ENCODE peak calls at places on chromosomes 11 and 22, in seven cellular contexts. One of them, this sample, is unnamed.

GRCh38 chr11:134261626-134262488 is 8.5 kb downstream of the ACAD8 start:
- DNase-seq in GM12864: no peak
- DNase-seq in kidney: no peak
- DNase-seq in endothelial cell: peak; percentile 43
- DNase-seq in right atrium auricular region: no peak
- DNase-seq in AG04450: no peak
- DNase-seq in pancreas: no peak
- DNase-seq in this sample: peak; percentile 63

GRCh38 chr11:8757047-8757446 is 74.5 kb downstream of the RPL27A start:
- DNase-seq in GM12864: no peak
- DNase-seq in kidney: no peak
- DNase-seq in endothelial cell: no peak
- DNase-seq in right atrium auricular region: no peak
- DNase-seq in AG04450: no peak
- DNase-seq in pancreas: no peak
- DNase-seq in this sample: no peak

GRCh38 chr11:72113170-72113808 is 794 bp upstream of the ANAPC15 start:
- DNase-seq in GM12864: no peak
- DNase-seq in kidney: no peak
- DNase-seq in endothelial cell: no peak
- DNase-seq in right atrium auricular region: no peak
- DNase-seq in AG04450: no peak
- DNase-seq in pancreas: no peak
- DNase-seq in this sample: no peak

GRCh38 chr22:37239336-37240239 is 4.5 kb downstream of the RAC2 start:
- DNase-seq in GM12864: no peak
- DNase-seq in kidney: no peak
- DNase-seq in endothelial cell: no peak
- DNase-seq in right atrium auricular region: no peak
- DNase-seq in AG04450: no peak
- DNase-seq in pancreas: no peak
- DNase-seq in this sample: no peak

GRCh38 chr11:528815-529728 is 6.3 kb downstream of the HRAS start:
- DNase-seq in GM12864: no peak
- DNase-seq in kidney: no peak
- DNase-seq in endothelial cell: no peak
- DNase-seq in right atrium auricular region: no peak
- DNase-seq in AG04450: no peak
- DNase-seq in pancreas: peak; percentile 27
- DNase-seq in this sample: no peak

GRCh38 chr11:12773591-12773990 is 99.4 kb downstream of the TEAD1 start:
- DNase-seq in GM12864: no peak
- DNase-seq in kidney: no peak
- DNase-seq in endothelial cell: no peak
- DNase-seq in right atrium auricular region: no peak
- DNase-seq in AG04450: no peak
- DNase-seq in pancreas: no peak
- DNase-seq in this sample: no peak

GRCh38 chr11:66008468-66009101 is 3.2 kb upstream of the CST6 start:
- DNase-seq in GM12864: no peak
- DNase-seq in kidney: no peak
- DNase-seq in endothelial cell: no peak
- DNase-seq in right atrium auricular region: no peak
- DNase-seq in AG04450: no peak
- DNase-seq in pancreas: no peak
- DNase-seq in this sample: no peak

GRCh38 chr11:128152796-128153696 is 434.3 kb downstream of the ETS1 start:
- DNase-seq in GM12864: no peak
- DNase-seq in kidney: no peak
- DNase-seq in endothelial cell: no peak
- DNase-seq in right atrium auricular region: no peak
- DNase-seq in AG04450: no peak
- DNase-seq in pancreas: no peak
- DNase-seq in this sample: no peak

GRCh38 chr11:120139316-120140069 is 1.6 kb upstream of the TRIM29 start:
- DNase-seq in GM12864: no peak
- DNase-seq in kidney: no peak
- DNase-seq in endothelial cell: no peak
- DNase-seq in right atrium auricular region: no peak
- DNase-seq in AG04450: no peak
- DNase-seq in pancreas: no peak
- DNase-seq in this sample: no peak

GRCh38 chr22:39289445-39290247 is 29.8 kb downstream of the RPL3 start:
- DNase-seq in GM12864: no peak
- DNase-seq in kidney: no peak
- DNase-seq in endothelial cell: no peak
- DNase-seq in right atrium auricular region: no peak
- DNase-seq in AG04450: no peak
- DNase-seq in pancreas: no peak
- DNase-seq in this sample: no peak

GRCh38 chr11:66851698-66852465 is 5.0 kb upstream of the LRFN4 start:
- DNase-seq in GM12864: peak; percentile 29
- DNase-seq in kidney: peak; percentile 59
- DNase-seq in endothelial cell: peak; percentile 54
- DNase-seq in right atrium auricular region: no peak
- DNase-seq in AG04450: no peak
- DNase-seq in pancreas: peak; percentile 18
- DNase-seq in this sample: no peak

GRCh38 chr11:19967796-19968195 is 192.5 kb downstream of the DBX1 start:
- DNase-seq in GM12864: no peak
- DNase-seq in kidney: no peak
- DNase-seq in endothelial cell: no peak
- DNase-seq in right atrium auricular region: no peak
- DNase-seq in AG04450: no peak
- DNase-seq in pancreas: no peak
- DNase-seq in this sample: no peak

GRCh38 chr11:19966435-19966834 is 193.8 kb downstream of the DBX1 start:
- DNase-seq in GM12864: no peak
- DNase-seq in kidney: no peak
- DNase-seq in endothelial cell: no peak
- DNase-seq in right atrium auricular region: no peak
- DNase-seq in AG04450: no peak
- DNase-seq in pancreas: no peak
- DNase-seq in this sample: no peak

GRCh38 chr11:19966927-19967326 is 193.3 kb downstream of the DBX1 start:
- DNase-seq in GM12864: no peak
- DNase-seq in kidney: no peak
- DNase-seq in endothelial cell: no peak
- DNase-seq in right atrium auricular region: no peak
- DNase-seq in AG04450: no peak
- DNase-seq in pancreas: no peak
- DNase-seq in this sample: no peak

GRCh38 chr11:19970944-19971343 is 189.3 kb downstream of the DBX1 start:
- DNase-seq in GM12864: no peak
- DNase-seq in kidney: no peak
- DNase-seq in endothelial cell: no peak
- DNase-seq in right atrium auricular region: no peak
- DNase-seq in AG04450: no peak
- DNase-seq in pancreas: no peak
- DNase-seq in this sample: no peak

DNA sequence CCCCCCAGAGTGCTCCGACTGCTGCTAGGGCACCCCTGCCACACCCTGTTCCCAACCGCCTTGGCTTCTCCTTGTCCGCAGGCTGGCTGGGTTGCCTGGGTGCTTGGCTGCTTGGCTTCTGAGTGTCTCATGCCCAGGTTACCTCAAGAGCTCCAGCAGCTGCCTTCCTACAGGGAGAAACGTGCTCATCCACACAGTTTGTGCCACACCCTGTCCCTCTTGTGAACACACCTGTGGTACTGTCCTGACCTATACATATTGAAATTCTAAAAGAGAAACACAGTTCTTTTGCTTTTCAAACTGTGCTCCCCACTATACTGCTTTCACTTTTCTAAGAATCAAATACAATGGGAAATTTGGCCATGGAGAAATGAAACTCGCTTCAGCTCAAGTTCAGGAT is 191.4 kb downstream of the DBX1 start:
- DNase-seq in GM12864: no peak
- DNase-seq in kidney: no peak
- DNase-seq in endothelial cell: no peak
- DNase-seq in right atrium auricular region: no peak
- DNase-seq in AG04450: no peak
- DNase-seq in pancreas: no peak
- DNase-seq in this sample: no peak
- TF ChIP-seq CTCF in GM12864: no peak
- TF ChIP-seq CTCF in kidney: no peak
- TF ChIP-seq CTCF in endothelial cell: no peak
- TF ChIP-seq CTCF in right atrium auricular region: no peak
- TF ChIP-seq CTCF in AG04450: no peak
- TF ChIP-seq CTCF in pancreas: no peak
- TF ChIP-seq CTCF in this sample: no peak

GRCh38 chr11:50174189-50174588 is 141.5 kb downstream of the OR4C45 start:
- DNase-seq in GM12864: no peak
- DNase-seq in kidney: no peak
- DNase-seq in endothelial cell: no peak
- DNase-seq in right atrium auricular region: no peak
- DNase-seq in AG04450: no peak
- DNase-seq in pancreas: no peak
- DNase-seq in this sample: no peak
- TF ChIP-seq CTCF in GM12864: no peak
- TF ChIP-seq CTCF in kidney: no peak
- TF ChIP-seq CTCF in endothelial cell: no peak
- TF ChIP-seq CTCF in right atrium auricular region: peak; percentile 45
- TF ChIP-seq CTCF in AG04450: no peak
- TF ChIP-seq CTCF in pancreas: no peak
- TF ChIP-seq CTCF in this sample: no peak

GRCh38 chr11:109853156-109853776 is 239.9 kb upstream of the ZC3H12C start:
- DNase-seq in GM12864: peak; percentile 49
- DNase-seq in kidney: no peak
- DNase-seq in endothelial cell: peak; percentile 35
- DNase-seq in right atrium auricular region: no peak
- DNase-seq in AG04450: peak; percentile 63
- DNase-seq in pancreas: no peak
- DNase-seq in this sample: peak; percentile 27
- TF ChIP-seq CTCF in GM12864: peak; percentile 72
- TF ChIP-seq CTCF in kidney: peak; percentile 44
- TF ChIP-seq CTCF in endothelial cell: peak; percentile 77
- TF ChIP-seq CTCF in right atrium auricular region: peak; percentile 50
- TF ChIP-seq CTCF in AG04450: peak; percentile 83
- TF ChIP-seq CTCF in pancreas: peak; percentile 15
- TF ChIP-seq CTCF in this sample: peak; percentile 82

GRCh38 chr11:20621679-20622078 is 22.3 kb downstream of the SLC6A5 start:
- DNase-seq in GM12864: no peak
- DNase-seq in kidney: no peak
- DNase-seq in endothelial cell: no peak
- DNase-seq in right atrium auricular region: no peak
- DNase-seq in AG04450: no peak
- DNase-seq in pancreas: no peak
- DNase-seq in this sample: no peak

GRCh38 chr11:20617346-20617745 is 17.9 kb downstream of the SLC6A5 start:
- DNase-seq in GM12864: no peak
- DNase-seq in kidney: no peak
- DNase-seq in endothelial cell: no peak
- DNase-seq in right atrium auricular region: no peak
- DNase-seq in AG04450: no peak
- DNase-seq in pancreas: no peak
- DNase-seq in this sample: no peak

GRCh38 chr11:20618083-20618482 is 18.7 kb downstream of the SLC6A5 start:
- DNase-seq in GM12864: no peak
- DNase-seq in kidney: no peak
- DNase-seq in endothelial cell: no peak
- DNase-seq in right atrium auricular region: no peak
- DNase-seq in AG04450: no peak
- DNase-seq in pancreas: no peak
- DNase-seq in this sample: no peak

GRCh38 chr11:20623258-20623657 is 23.9 kb downstream of the SLC6A5 start:
- DNase-seq in GM12864: no peak
- DNase-seq in kidney: no peak
- DNase-seq in endothelial cell: no peak
- DNase-seq in right atrium auricular region: no peak
- DNase-seq in AG04450: no peak
- DNase-seq in pancreas: no peak
- DNase-seq in this sample: no peak

DNA sequence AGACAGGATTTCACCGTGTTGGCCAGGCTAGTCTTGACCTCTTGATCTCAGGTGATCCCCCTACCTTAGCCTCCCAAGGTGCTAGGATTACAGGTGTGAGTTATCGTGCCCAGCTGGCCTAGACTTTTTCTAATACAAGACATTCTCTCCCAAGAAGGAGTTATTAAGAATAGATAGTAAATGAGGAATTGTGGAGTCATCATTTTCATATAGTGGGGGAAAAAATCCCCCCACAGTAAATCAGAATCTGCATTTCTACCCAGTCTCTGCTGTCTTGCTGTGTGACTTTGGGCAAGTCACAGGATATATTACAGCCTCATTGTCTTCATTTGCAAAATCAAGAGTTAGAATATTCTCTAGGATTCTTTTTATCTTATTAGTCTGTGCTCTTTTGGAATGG is 21.6 kb downstream of the SLC6A5 start:
- DNase-seq in GM12864: no peak
- DNase-seq in kidney: no peak
- DNase-seq in endothelial cell: no peak
- DNase-seq in right atrium auricular region: no peak
- DNase-seq in AG04450: no peak
- DNase-seq in pancreas: no peak
- DNase-seq in this sample: no peak
- TF ChIP-seq CTCF in GM12864: no peak
- TF ChIP-seq CTCF in kidney: no peak
- TF ChIP-seq CTCF in endothelial cell: no peak
- TF ChIP-seq CTCF in right atrium auricular region: no peak
- TF ChIP-seq CTCF in AG04450: no peak
- TF ChIP-seq CTCF in pancreas: no peak
- TF ChIP-seq CTCF in this sample: no peak

GRCh38 chr22:24485608-24486007 is 9.5 kb upstream of the UPB1 start:
- DNase-seq in GM12864: no peak
- DNase-seq in kidney: no peak
- DNase-seq in endothelial cell: no peak
- DNase-seq in right atrium auricular region: no peak
- DNase-seq in AG04450: no peak
- DNase-seq in pancreas: no peak
- DNase-seq in this sample: no peak
- TF ChIP-seq CTCF in GM12864: peak; percentile 25
- TF ChIP-seq CTCF in kidney: peak; percentile 30
- TF ChIP-seq CTCF in endothelial cell: no peak
- TF ChIP-seq CTCF in right atrium auricular region: peak; percentile 62
- TF ChIP-seq CTCF in AG04450: no peak
- TF ChIP-seq CTCF in pancreas: no peak
- TF ChIP-seq CTCF in this sample: peak; percentile 27

GRCh38 chr11:44823006-44823405 is 96.2 kb downstream of the TSPAN18 start:
- DNase-seq in GM12864: no peak
- DNase-seq in kidney: no peak
- DNase-seq in endothelial cell: peak; percentile 37
- DNase-seq in right atrium auricular region: no peak
- DNase-seq in AG04450: no peak
- DNase-seq in pancreas: no peak
- DNase-seq in this sample: no peak
- TF ChIP-seq CTCF in GM12864: peak; percentile 51
- TF ChIP-seq CTCF in kidney: no peak
- TF ChIP-seq CTCF in endothelial cell: peak; percentile 36
- TF ChIP-seq CTCF in right atrium auricular region: peak; percentile 17
- TF ChIP-seq CTCF in AG04450: peak; percentile 36
- TF ChIP-seq CTCF in pancreas: no peak
- TF ChIP-seq CTCF in this sample: peak; percentile 16

This sample was measured in GM10248.